ENCODE peak calls at places on chromosome 9, in six cellular contexts. J is A549, E is HepG2, A is upper lobe of left lung, I is GM12878, T is K562. M is an unnamed sample. For H3K9me3, the result is how much of the 10 kb centered on the place peaks cover.

GRCh38 chr9:73116030-73116429 is 35.6 kb upstream of the ANXA1 start:
- ATAC-seq in A (no peak), E (no peak), I (peak), J (peak), T (peak), M (no peak)

GRCh38 chr9:116218399-116218798 is 64.8 kb downstream of the PAPPA start:
- ATAC-seq in I (no peak), E (no peak), A (no peak), T (no peak), J (peak), M (no peak)

GRCh38 chr9:36037580-36038169 is 962 bp downstream of the RECK start:
- ATAC-seq in E (peak), I (no peak), A (peak), T (no peak), J (peak), M (no peak)

GRCh38 chr9:37761511-37761910 is 7.9 kb downstream of the TRMT10B start:
- ATAC-seq in A (no peak), T (no peak), J (peak), I (no peak), E (no peak), M (no peak)

GRCh38 chr9:86413966-86414880 is 60.0 kb upstream of the TUT7 start:
- ATAC-seq in J (peak), I (peak), T (peak), E (peak), A (no peak), M (peak)

GRCh38 chr9:1273859-1274258 is 223.7 kb downstream of the DMRT2 start:
- ATAC-seq in A (no peak), T (no peak), E (no peak), I (peak), J (no peak), M (no peak)

GRCh38 chr9:73200694-73201432 is 49.2 kb downstream of the ANXA1 start:
- ATAC-seq in T (peak), E (peak), I (peak), J (peak), A (no peak), M (no peak)

GRCh38 chr9:2874001-2874750 is 30.3 kb upstream of the PUM3 start:
- ATAC-seq in I (no peak), E (no peak), A (no peak), T (no peak), J (no peak), M (no peak)

GRCh38 chr9:133476531-133476930 is 2.4 kb downstream of the SLC2A6 start:
- ATAC-seq in J (no peak), E (no peak), T (no peak), A (no peak), I (peak), M (no peak)

GRCh38 chr9:72589684-72590555 is 68.5 kb downstream of the TMC1 start:
- ATAC-seq in E (no peak), I (no peak), A (no peak), J (no peak), T (peak), M (no peak)

GRCh38 chr9:35537898-35538297 is 48.0 kb downstream of the RUSC2 start:
- ATAC-seq in J (peak), E (no peak), I (no peak), A (peak), T (no peak), M (peak)

GRCh38 chr9:84751921-84752320 is 82.4 kb downstream of the NTRK2 start:
- ATAC-seq in J (no peak), I (peak), T (no peak), A (no peak), E (no peak), M (no peak)

GRCh38 chr9:83934569-83935275 is 13.5 kb upstream of the KIF27 start:
- ATAC-seq in I (no peak), A (peak), T (no peak), J (no peak), E (peak), M (no peak)

GRCh38 chr9:88672874-88673695 is 138.1 kb downstream of the NXNL2 start:
- ATAC-seq in I (no peak), J (peak), T (no peak), A (peak), E (peak), M (no peak)

GRCh38 chr9:64061013-64061627 is 1223.9 kb downstream of the FOXD4L5 start:
- ATAC-seq in I (no peak), J (no peak), A (no peak), T (no peak), E (no peak), M (no peak)

GRCh38 chr9:18821794-18822193 is 211.2 kb downstream of the SAXO1 start:
- ATAC-seq in I (no peak), E (peak), A (no peak), J (no peak), T (peak), M (no peak)

GRCh38 chr9:20526500-20527319 is 95.6 kb downstream of the MLLT3 start:
- ATAC-seq in E (no peak), T (no peak), J (peak), I (peak), A (no peak), M (no peak)

GRCh38 chr9:35042081-35042604 is 30.3 kb downstream of the VCP start:
- ATAC-seq in T (peak), A (no peak), E (no peak), J (no peak), I (no peak), M (no peak)

GRCh38 chr9:107214915-107215314 is 68.2 kb upstream of the RAD23B start:
- ATAC-seq in T (no peak), I (no peak), A (no peak), E (no peak), J (no peak), M (no peak)

GRCh38 chr9:126844085-126844484 is 16.4 kb upstream of the ZBTB34 start:
- ATAC-seq in I (no peak), E (no peak), A (no peak), T (no peak), J (peak), M (no peak)

GRCh38 chr9:69214939-69215338 is 40.9 kb downstream of the TJP2 start:
- ATAC-seq in T (no peak), J (no peak), I (no peak), E (peak), A (no peak), M (no peak)

GRCh38 chr9:109996936-109997580 is 210.9 kb downstream of the C9orf152 start:
- ATAC-seq in E (no peak), J (no peak), T (no peak), A (no peak), I (no peak), M (no peak)

GRCh38 chr9:34334337-34334824 is 5.0 kb downstream of the NUDT2 start:
- ATAC-seq in T (no peak), A (no peak), E (peak), J (no peak), I (no peak), M (no peak)

GRCh38 chr9:3887798-3888495 is 362.1 kb upstream of the RFX3 start:
- ATAC-seq in A (no peak), T (no peak), J (no peak), E (no peak), I (no peak), M (no peak)

GRCh38 chr9:16515207-16515606 is 355.3 kb downstream of the BNC2 start:
- ATAC-seq in T (no peak), I (no peak), A (no peak), J (no peak), E (no peak), M (peak)

GRCh38 chr9:84310903-84311302 is 29.7 kb downstream of the SLC28A3 start:
- ATAC-seq in T (no peak), I (no peak), J (no peak), A (no peak), E (no peak), M (no peak)

GRCh38 chr9:93417538-93417937 is 33.9 kb upstream of the FAM120A start:
- ATAC-seq in A (no peak), J (no peak), E (no peak), T (no peak), I (no peak), M (no peak)

GRCh38 chr9:78288214-78288892 is 8.6 kb upstream of the PSAT1 start:
- ATAC-seq in E (no peak), I (no peak), J (no peak), T (no peak), A (no peak), M (no peak)

GRCh38 chr9:13388157-13388556 is 108.7 kb upstream of the MPDZ start:
- ATAC-seq in J (no peak), T (no peak), I (no peak), A (no peak), E (no peak), M (peak)
- H3K9me3 ChIP-seq in J (under half), T (under half), I (under half), A (under half), E (under half), M (under half)

GRCh38 chr9:127858041-127858512 is 3.6 kb upstream of the ENG start:
- ATAC-seq in A (no peak), J (no peak), T (no peak), E (peak), I (no peak), M (peak)

GRCh38 chr9:127857278-127857677 is 2.8 kb upstream of the ENG start:
- ATAC-seq in I (no peak), E (no peak), T (no peak), J (no peak), A (no peak), M (no peak)

GRCh38 chr9:127855522-127855921 is 1.1 kb upstream of the ENG start:
- ATAC-seq in E (no peak), T (no peak), J (no peak), I (no peak), A (no peak), M (no peak)

GRCh38 chr9:127854169-127854833 is at the start of gene ENG:
- ATAC-seq in E (peak), I (peak), J (peak), T (no peak), A (peak), M (peak)

GRCh38 chr9:127856094-127856740 is 1.8 kb upstream of the ENG start:
- ATAC-seq in A (no peak), E (peak), T (peak), I (no peak), J (no peak), M (no peak)
- TF ChIP-seq EP300 in A (no peak), E (no peak), T (no peak), I (no peak), J (no peak), M (no peak)

GRCh38 chr9:137951107-137951506 is 73.5 kb downstream of the CACNA1B start:
- ATAC-seq in T (no peak), E (no peak), A (no peak), I (no peak), J (no peak), M (no peak)

GRCh38 chr9:137945581-137945980 is 68.0 kb downstream of the CACNA1B start:
- ATAC-seq in I (no peak), T (no peak), E (no peak), J (no peak), A (no peak), M (no peak)

GRCh38 chr9:137947012-137947411 is 69.4 kb downstream of the CACNA1B start:
- ATAC-seq in J (no peak), E (no peak), T (peak), I (no peak), A (no peak), M (no peak)

GRCh38 chr9:137949260-137949659 is 71.7 kb downstream of the CACNA1B start:
- ATAC-seq in J (no peak), I (no peak), T (no peak), A (no peak), E (no peak), M (no peak)

DNA sequence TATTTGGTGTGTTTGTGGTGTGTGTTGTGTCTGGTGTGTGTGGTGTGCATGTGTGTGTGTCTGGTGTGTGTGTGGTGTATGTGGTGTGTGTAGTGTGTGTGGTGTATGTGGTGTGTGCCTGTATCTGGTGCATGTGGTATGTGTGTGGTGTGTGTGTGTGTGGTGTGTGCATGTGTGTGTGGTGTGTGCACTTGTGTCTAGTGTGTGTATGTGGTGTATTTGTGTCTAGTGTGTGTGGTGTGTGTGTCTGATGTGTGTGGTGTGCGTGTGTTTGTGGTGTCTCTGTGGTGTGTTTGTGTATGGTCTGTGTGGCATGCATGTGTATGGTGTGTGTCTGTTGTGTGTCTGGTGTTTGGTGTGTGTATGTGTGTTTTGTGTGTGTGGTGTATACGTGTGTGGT is 71.1 kb downstream of the CACNA1B start:
- ATAC-seq in I (no peak), A (no peak), E (no peak), J (no peak), T (no peak), M (no peak)
- H3K9me3 ChIP-seq in I (under half), A (under half), E (half or more), J (under half), T (under half), M (under half)

DNA sequence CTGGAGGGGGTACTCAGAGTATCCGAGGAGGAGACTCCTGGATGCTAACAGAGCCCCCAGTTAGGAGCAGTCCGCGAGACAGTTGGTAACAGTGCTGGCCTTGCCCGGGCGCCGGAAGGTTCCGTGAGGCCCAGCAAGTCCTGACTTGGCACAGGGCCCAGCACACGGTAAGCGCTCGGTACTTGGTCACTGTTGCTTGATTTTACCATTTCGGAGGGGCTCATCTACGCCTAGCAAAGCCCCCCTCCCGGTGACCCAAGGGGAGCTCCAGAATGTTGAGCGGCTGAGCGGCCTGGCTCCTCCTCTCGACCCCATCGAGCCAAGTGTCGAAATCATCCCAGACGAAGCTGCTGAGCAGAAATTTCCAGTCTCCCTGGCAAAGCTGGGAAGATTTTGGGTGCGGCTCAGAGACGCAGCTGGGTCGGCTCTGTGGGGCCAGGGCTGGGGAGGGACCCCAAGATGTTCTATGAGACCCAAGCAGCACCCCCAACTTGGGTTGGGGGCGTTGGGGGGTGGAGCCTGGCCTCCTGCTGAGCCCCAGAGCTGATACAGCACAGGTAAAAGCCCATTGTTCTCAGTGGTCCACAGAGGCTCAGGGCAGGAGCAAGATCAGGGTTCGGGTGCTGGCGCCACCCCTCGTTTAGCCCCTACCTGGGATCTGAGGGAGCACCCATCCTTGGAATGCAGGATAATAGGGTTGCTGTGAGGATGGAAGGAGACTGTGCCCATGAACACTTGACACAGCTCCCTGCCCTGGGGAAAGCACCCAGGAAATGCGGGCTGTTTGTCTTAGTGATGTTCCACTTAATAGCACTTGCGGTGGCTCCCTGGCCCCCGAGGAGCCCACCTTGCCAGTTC is 137.2 kb downstream of the C9orf50 start:
- ATAC-seq in A (peak), I (peak), J (peak), T (peak), E (no peak), M (peak)
- TF ChIP-seq EP300 in A (no peak), I (no peak), J (no peak), T (no peak), E (no peak), M (no peak)

GRCh38 chr9:99011161-99011709 is 67.5 kb downstream of the COL15A1 start:
- ATAC-seq in J (no peak), T (no peak), I (no peak), A (no peak), E (no peak), M (no peak)

GRCh38 chr9:99005651-99006050 is 61.9 kb downstream of the COL15A1 start:
- ATAC-seq in T (no peak), E (no peak), I (no peak), J (no peak), A (no peak), M (no peak)

GRCh38 chr9:99006979-99007378 is 63.3 kb downstream of the COL15A1 start:
- ATAC-seq in E (no peak), J (no peak), T (no peak), I (no peak), A (no peak), M (no peak)

GRCh38 chr9:99004717-99005460 is 61.2 kb downstream of the COL15A1 start:
- ATAC-seq in T (no peak), A (no peak), J (no peak), I (no peak), E (no peak), M (no peak)

DNA sequence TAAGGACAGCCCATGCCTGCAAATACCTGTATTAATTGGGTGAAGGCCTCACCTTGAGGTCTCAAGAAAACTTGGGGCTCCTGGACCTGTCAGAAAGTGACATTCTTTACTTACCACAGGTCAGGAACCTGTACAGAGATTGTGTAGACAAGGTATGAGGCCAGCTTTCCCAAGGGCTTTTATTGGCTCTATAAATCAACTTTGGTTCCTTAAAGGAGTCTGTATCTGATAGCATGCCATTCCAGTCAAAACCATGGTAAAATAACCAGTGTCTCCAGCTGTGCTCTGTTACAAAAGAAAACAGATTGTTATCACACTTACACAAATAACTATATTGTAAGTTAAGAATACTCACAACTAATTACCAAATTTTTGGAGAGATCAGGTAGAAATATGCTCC is 64.5 kb downstream of the COL15A1 start:
- ATAC-seq in E (no peak), A (no peak), I (no peak), J (no peak), T (no peak), M (no peak)
- H3K9me3 ChIP-seq in E (under half), A (under half), I (under half), J (under half), T (under half), M (under half)

DNA sequence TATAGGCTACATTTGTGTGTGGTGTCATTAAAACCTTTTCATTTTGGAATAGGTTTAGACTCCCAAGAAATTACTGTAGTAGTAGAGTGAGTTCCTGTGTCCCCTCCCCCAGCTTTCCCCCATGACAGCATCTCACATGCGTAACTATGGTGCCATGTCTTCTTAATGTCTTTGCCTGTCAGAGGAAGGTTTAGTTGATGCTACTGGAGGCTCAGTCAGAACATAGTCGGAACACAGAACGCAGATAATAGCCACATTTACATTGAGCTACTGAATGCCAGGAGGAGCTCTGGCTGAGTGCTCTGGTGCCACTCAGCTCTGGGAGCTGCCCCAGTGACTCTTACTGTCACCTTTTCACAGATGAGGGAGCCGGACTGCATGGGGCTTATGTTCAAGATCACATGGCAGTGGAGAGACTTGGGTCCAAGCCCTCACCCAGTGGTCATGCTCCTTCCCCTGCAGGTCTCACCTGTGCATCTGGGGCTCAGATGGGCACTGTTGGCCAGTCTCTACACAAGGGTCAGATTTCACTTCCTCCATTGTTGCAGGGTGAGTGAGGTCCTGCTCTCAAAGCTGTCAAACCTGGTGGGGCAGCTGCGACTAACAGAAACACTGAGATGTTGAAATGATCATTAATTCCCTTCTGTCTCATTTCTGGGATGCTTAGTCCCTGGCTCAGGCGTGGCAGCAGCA is 223.7 kb downstream of the AOPEP start:
- ATAC-seq in T (no peak), J (no peak), I (no peak), A (peak), E (peak), M (no peak)
- TF ChIP-seq EP300 in T (no peak), J (no peak), I (no peak), A (no peak), E (no peak), M (no peak)

M was measured in gastroesophageal sphincter.